ENCODE peak calls at places on chromosomes 13 and 19, in four cellular contexts. Y is cardiac muscle cell, T is AML-193, U is iris pigment epithelial cell. G is an unnamed sample.

GRCh38 chr13:33918199-33918932 is 100.4 kb downstream of the RFC3 start:
- DNase-seq in Y (peak; percentile 83), T (no peak), U (peak; percentile 76), G (no peak)

GRCh38 chr19:42076375-42076944 is 494 bp downstream of the ZNF574 start:
- DNase-seq in Y (no peak), T (no peak), U (no peak), G (peak; percentile 29)

GRCh38 chr13:51118809-51119431 is 7.8 kb upstream of the C13orf42 start:
- DNase-seq in Y (no peak), T (no peak), U (no peak), G (no peak)

GRCh38 chr19:58397533-58398037 is 2.1 kb downstream of the RNF225 start:
- DNase-seq in Y (no peak), T (no peak), U (no peak), G (no peak)

GRCh38 chr19:54152878-54153524 is 6.5 kb downstream of the LENG1 start:
- DNase-seq in Y (no peak), T (no peak), U (no peak), G (no peak)

GRCh38 chr19:53642381-53643099 is 10.7 kb downstream of the DPRX start:
- DNase-seq in Y (no peak), T (no peak), U (no peak), G (no peak)

GRCh38 chr13:47136659-47136975 is 239.8 kb upstream of the HTR2A start:
- DNase-seq in Y (no peak), T (no peak), U (no peak), G (no peak)

GRCh38 chr19:14479985-14480694 is 5.0 kb upstream of the PTGER1 start:
- DNase-seq in Y (peak; percentile 43), T (peak; percentile 23), U (peak; percentile 31), G (peak; percentile 68)

GRCh38 chr13:101942535-101943157 is 459.2 kb downstream of the FGF14 start:
- DNase-seq in Y (no peak), T (no peak), U (no peak), G (no peak)

GRCh38 chr13:65889368-65889767 is 1340.8 kb downstream of the PCDH9 start:
- DNase-seq in Y (no peak), T (no peak), U (peak; percentile 34), G (no peak)

GRCh38 chr19:51887522-51888498 is at the start of gene ZNF577:
- DNase-seq in Y (peak; percentile 96), T (no peak), U (peak; percentile 95), G (peak; percentile 23)

GRCh38 chr19:47225746-47226425 is 5.1 kb downstream of the BBC3 start:
- DNase-seq in Y (peak; percentile 93), T (peak; percentile 70), U (peak; percentile 86), G (peak; percentile 83)

GRCh38 chr19:800360-801029 is 3.2 kb downstream of the PTBP1 start:
- DNase-seq in Y (peak; percentile 63), T (no peak), U (peak; percentile 67), G (no peak)

GRCh38 chr13:98453254-98453843 is 123.6 kb downstream of the STK24 start:
- DNase-seq in Y (no peak), T (no peak), U (no peak), G (no peak)

GRCh38 chr19:48308695-48309586 is 16.4 kb upstream of the EMP3 start:
- DNase-seq in Y (peak; percentile 39), T (no peak), U (peak; percentile 34), G (no peak)

GRCh38 chr13:67439365-67439764 is 209.2 kb upstream of the PCDH9 start:
- DNase-seq in Y (no peak), T (no peak), U (no peak), G (no peak)

GRCh38 chr19:2750739-2751437 is 11.1 kb upstream of the SLC39A3 start:
- DNase-seq in Y (no peak), T (no peak), U (no peak), G (no peak)

GRCh38 chr13:98129059-98129741 is 13.7 kb upstream of the FARP1 start:
- DNase-seq in Y (peak; percentile 15), T (no peak), U (peak; percentile 51), G (no peak)

GRCh38 chr13:111166882-111167281 is 51.8 kb downstream of the ARHGEF7 start:
- DNase-seq in Y (no peak), T (no peak), U (no peak), G (no peak)

GRCh38 chr19:33677745-33678426 is 56.1 kb downstream of the CHST8 start:
- DNase-seq in Y (no peak), T (no peak), U (no peak), G (no peak)

GRCh38 chr19:55473613-55474012 is 2.8 kb upstream of the ZNF628 start:
- DNase-seq in Y (no peak), T (no peak), U (no peak), G (no peak)

GRCh38 chr13:85665286-85665685 is 133.9 kb downstream of the SLITRK6 start:
- DNase-seq in Y (no peak), T (no peak), U (peak; percentile 25), G (no peak)

GRCh38 chr13:94712812-94713555 is 639 bp upstream of the SOX21 start:
- DNase-seq in Y (peak; percentile 79), T (no peak), U (peak; percentile 74), G (no peak)

GRCh38 chr19:18259848-18260247 is 14.4 kb downstream of the IQCN start:
- DNase-seq in Y (peak; percentile 46), T (no peak), U (no peak), G (no peak)

GRCh38 chr19:30387311-30388115 is 15.3 kb downstream of the ZNF536 start:
- DNase-seq in Y (no peak), T (no peak), U (no peak), G (no peak)

GRCh38 chr19:37361994-37362393 is 8.9 kb upstream of the ZNF527 start:
- DNase-seq in Y (peak; percentile 16), T (no peak), U (peak; percentile 85), G (no peak)

GRCh38 chr13:45473627-45474026 is 8.9 kb downstream of the COG3 start:
- DNase-seq in Y (no peak), T (no peak), U (no peak), G (peak; percentile 20)

GRCh38 chr19:14363203-14364097 is 17.8 kb upstream of the ADGRE5 start:
- DNase-seq in Y (peak; percentile 96), T (peak; percentile 23), U (peak; percentile 54), G (peak; percentile 68)

GRCh38 chr13:43792456-43792855 is 5.7 kb upstream of the ENOX1 start:
- DNase-seq in Y (peak; percentile 80), T (no peak), U (peak; percentile 17), G (no peak)

GRCh38 chr13:98598043-98598442 is 21.1 kb upstream of the STK24 start:
- DNase-seq in Y (peak; percentile 25), T (no peak), U (no peak), G (no peak)

GRCh38 chr19:7969560-7969949 is 26.1 kb upstream of the TIMM44 start:
- DNase-seq in Y (no peak), T (no peak), U (no peak), G (no peak)

GRCh38 chr13:103371271-103371670 is 305.1 kb upstream of the SLC10A2 start:
- DNase-seq in Y (no peak), T (no peak), U (peak; percentile 58), G (no peak)

GRCh38 chr13:105974380-105974779 is 561.1 kb downstream of the EFNB2 start:
- DNase-seq in Y (no peak), T (no peak), U (no peak), G (no peak)

GRCh38 chr13:43572601-43573360 is 214.0 kb downstream of the ENOX1 start:
- DNase-seq in Y (no peak), T (no peak), U (peak; percentile 35), G (no peak)

GRCh38 chr13:27775943-27776342 is 16.3 kb upstream of the GSX1 start:
- DNase-seq in Y (no peak), T (no peak), U (no peak), G (no peak)